ENCODE peak calls at places on chromosomes 13 and 19, in seven cellular contexts. V, A, E, Q, I, P and N are unnamed samples.
A peak's percentile ranks its signal among the peaks of the same experiment; 100 is the strongest.

GRCh38 chr19:42697884-42698283 is 42.4 kb downstream of the PSG3 start:
- DNase-seq in V (no peak), A (no peak), E (no peak), Q (no peak), I (no peak), P (no peak), N (no peak)

GRCh38 chr13:26968431-26969335 is 202.9 kb downstream of the USP12 start:
- DNase-seq in V (no peak), A (no peak), E (no peak), Q (no peak), I (no peak), P (no peak), N (no peak)

GRCh38 chr13:34863360-34864135 is 78.5 kb upstream of the NBEA start:
- DNase-seq in V (peak; percentile 48), A (no peak), E (peak; percentile 68), Q (no peak), I (no peak), P (no peak), N (no peak)

GRCh38 chr19:49669511-49669910 is 3.8 kb downstream of the BCL2L12 start:
- DNase-seq in V (no peak), A (no peak), E (no peak), Q (peak; percentile 36), I (no peak), P (no peak), N (no peak)

GRCh38 chr19:38544569-38545315 is 73.0 kb downstream of the MAP4K1 start:
- DNase-seq in V (no peak), A (peak; percentile 21), E (peak; percentile 56), Q (peak; percentile 55), I (no peak), P (no peak), N (no peak)

GRCh38 chr13:80850771-80851170 is 509.8 kb upstream of the SPRY2 start:
- DNase-seq in V (no peak), A (peak; percentile 23), E (no peak), Q (no peak), I (no peak), P (no peak), N (no peak)

GRCh38 chr19:49290517-49290916 is 34.5 kb downstream of the SLC6A16 start:
- DNase-seq in V (no peak), A (no peak), E (no peak), Q (no peak), I (no peak), P (no peak), N (no peak)

GRCh38 chr19:32599736-32600157 is 18.8 kb downstream of the PDCD5 start:
- DNase-seq in V (peak; percentile 77), A (peak; percentile 75), E (peak; percentile 55), Q (peak; percentile 80), I (no peak), P (peak; percentile 73), N (peak; percentile 46)

GRCh38 chr13:28754698-28755545 is 36.2 kb upstream of the SLC46A3 start:
- DNase-seq in V (no peak), A (peak; percentile 71), E (peak; percentile 19), Q (peak; percentile 41), I (no peak), P (peak; percentile 38), N (no peak)

GRCh38 chr13:108426893-108427292 is 157.4 kb downstream of the TNFSF13B start:
- DNase-seq in V (no peak), A (peak; percentile 3), E (no peak), Q (no peak), I (no peak), P (no peak), N (no peak)

GRCh38 chr19:56834564-56835375 is 5.8 kb downstream of the PEG3 start:
- DNase-seq in V (no peak), A (no peak), E (no peak), Q (no peak), I (no peak), P (no peak), N (no peak)

GRCh38 chr13:112923962-112924361 is 45.1 kb upstream of the MCF2L start:
- DNase-seq in V (no peak), A (no peak), E (no peak), Q (no peak), I (no peak), P (no peak), N (no peak)

GRCh38 chr19:13130886-13131490 is 12.9 kb downstream of the NACC1 start:
- DNase-seq in V (no peak), A (no peak), E (no peak), Q (no peak), I (no peak), P (no peak), N (no peak)

GRCh38 chr19:4657835-4658234 is 12.3 kb downstream of the MYDGF start:
- DNase-seq in V (no peak), A (no peak), E (no peak), Q (no peak), I (no peak), P (no peak), N (no peak)

GRCh38 chr13:60583196-60583908 is 186.3 kb downstream of the TDRD3 start:
- DNase-seq in V (no peak), A (peak; percentile 83), E (no peak), Q (no peak), I (no peak), P (no peak), N (peak; percentile 59)

GRCh38 chr13:45602183-45602582 is 13.4 kb downstream of the ERICH6B start:
- DNase-seq in V (no peak), A (no peak), E (no peak), Q (no peak), I (no peak), P (peak; percentile 46), N (no peak)

GRCh38 chr13:52405767-52406494 is at the start of gene THSD1:
- DNase-seq in V (peak; percentile 40), A (peak; percentile 71), E (no peak), Q (no peak), I (no peak), P (peak; percentile 87), N (no peak)

GRCh38 chr19:3104708-3104983 is 10.5 kb downstream of the GNA11 start:
- DNase-seq in V (no peak), A (no peak), E (no peak), Q (no peak), I (no peak), P (no peak), N (no peak)

GRCh38 chr13:75636339-75637095 is 387 bp downstream of the LMO7 start:
- DNase-seq in V (no peak), A (peak; percentile 70), E (no peak), Q (no peak), I (no peak), P (peak; percentile 67), N (peak; percentile 64)

GRCh38 chr19:38918526-38918925 is 6.5 kb upstream of the CCER2 start:
- DNase-seq in V (no peak), A (no peak), E (no peak), Q (no peak), I (no peak), P (peak; percentile 27), N (no peak)

GRCh38 chr13:39954476-39954875 is 299.0 kb downstream of the COG6 start:
- DNase-seq in V (no peak), A (no peak), E (no peak), Q (no peak), I (no peak), P (no peak), N (no peak)

GRCh38 chr13:96279904-96280303 is 190.0 kb downstream of the HS6ST3 start:
- DNase-seq in V (no peak), A (no peak), E (no peak), Q (no peak), I (no peak), P (no peak), N (no peak)

GRCh38 chr19:6423499-6424189 is 967 bp downstream of the KHSRP start:
- DNase-seq in V (peak; percentile 36), A (peak; percentile 74), E (no peak), Q (peak; percentile 76), I (no peak), P (peak; percentile 65), N (peak; percentile 35)

GRCh38 chr13:105638446-105638845 is 897.0 kb downstream of the EFNB2 start:
- DNase-seq in V (no peak), A (no peak), E (no peak), Q (no peak), I (no peak), P (no peak), N (no peak)

GRCh38 chr13:30337061-30337601 is 29.8 kb upstream of the KATNAL1 start:
- DNase-seq in V (no peak), A (no peak), E (no peak), Q (peak; percentile 56), I (no peak), P (no peak), N (no peak)
- H3K27ac ChIP-seq in V (no peak overlapping the region), A (no peak overlapping the region), E (no peak overlapping the region), Q (no peak overlapping the region), I (no peak overlapping the region), P (no peak overlapping the region), N (no peak overlapping the region)

GRCh38 chr19:47848871-47849473 is 10.1 kb upstream of the TPRX2 start:
- DNase-seq in V (peak; percentile 47), A (peak; percentile 93), E (peak; percentile 57), Q (peak; percentile 74), I (no peak), P (peak; percentile 33), N (peak; percentile 39)
- TF ChIP-seq CTCF in V (peak; percentile 97), A (peak; percentile 63), E (peak; percentile 98), Q (peak; percentile 75), I (peak; percentile 31), P (peak; percentile 64), N (no peak)

DNA sequence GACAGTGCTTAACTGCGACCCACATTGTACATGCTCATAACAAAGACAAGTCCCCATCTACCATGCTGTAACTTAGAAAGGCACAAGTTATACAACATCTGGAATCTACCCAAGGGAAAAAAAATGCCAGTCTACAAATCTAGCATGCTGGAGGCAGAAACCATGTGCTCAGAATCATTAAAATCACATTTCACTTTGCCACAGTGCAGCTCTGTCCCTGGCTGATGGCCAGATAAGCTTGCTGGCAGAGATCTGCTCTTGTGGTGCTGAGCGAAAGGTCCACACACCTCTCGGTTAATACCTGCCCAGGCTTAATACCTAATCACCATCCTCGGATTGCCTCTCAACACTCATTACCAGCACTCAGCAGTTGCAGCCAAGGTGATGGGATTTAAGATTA is 74.1 kb upstream of the UQCRFS1 start:
- DNase-seq in V (no peak), A (no peak), E (no peak), Q (no peak), I (no peak), P (peak; percentile 47), N (no peak)
- TF ChIP-seq REST in V (no peak), A (no peak), E (no peak), Q (no peak), I (no peak), P (no peak), N (no peak)

DNA sequence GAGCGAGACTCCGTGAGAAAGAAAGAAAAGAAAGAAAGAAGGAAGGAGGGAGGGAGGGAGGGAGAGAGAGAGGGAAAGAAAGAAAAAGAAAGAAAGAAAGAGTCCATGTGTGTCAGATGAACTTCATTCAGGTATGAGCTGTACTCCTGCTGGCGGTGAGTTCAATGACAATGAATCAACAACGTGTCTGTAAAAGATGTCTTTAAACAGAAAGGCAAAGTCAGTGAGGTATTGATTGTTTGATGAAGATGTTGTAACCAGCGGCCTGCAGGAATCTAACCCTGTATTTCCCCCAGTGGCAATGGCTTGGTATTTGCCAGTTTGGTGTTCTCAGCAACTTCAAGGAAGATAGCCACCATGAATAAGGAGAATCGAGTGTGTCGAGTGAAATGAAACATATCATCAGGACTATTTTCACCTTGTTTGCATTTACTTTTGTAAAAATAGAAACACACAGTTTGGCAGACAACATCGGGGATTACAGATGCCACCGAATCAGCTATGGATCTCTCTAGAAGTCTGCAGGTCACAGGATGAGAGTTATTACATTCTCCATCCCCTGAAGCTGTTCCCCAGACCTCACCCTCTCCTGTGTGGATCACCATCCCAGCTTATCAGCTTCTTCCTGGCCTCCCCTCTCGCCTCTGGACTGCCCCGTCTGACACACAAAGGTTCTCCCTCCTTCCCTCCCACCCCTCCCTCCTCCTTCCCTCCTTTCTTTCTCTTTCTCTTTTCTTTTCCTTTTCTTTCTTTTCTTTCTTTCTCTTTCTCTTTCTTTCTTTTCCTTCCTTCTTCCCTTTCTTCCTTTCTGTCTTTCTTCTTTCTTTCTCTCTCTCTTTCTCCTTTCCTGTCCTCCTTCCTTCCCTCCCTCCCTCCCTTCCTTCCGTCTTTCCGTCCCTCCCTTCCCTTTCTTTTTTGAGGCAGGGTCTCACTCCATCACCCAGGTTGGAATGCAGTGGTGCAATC is 8.2 kb upstream of the SBK3 start:
- DNase-seq in V (no peak), A (no peak), E (no peak), Q (no peak), I (no peak), P (no peak), N (no peak)
- H3K27ac ChIP-seq in V (peak overlapping the region; percentile 65), A (no peak overlapping the region), E (no peak overlapping the region), Q (no peak overlapping the region), I (no peak overlapping the region), P (no peak overlapping the region), N (no peak overlapping the region)